ENCODE peak calls at places on chromosomes 3 and 15, in eight cellular contexts. N, E, I, Y, S, O, V and L are unnamed samples.

GRCh38 chr3:48623851-48624547 is 2.4 kb upstream of the TMEM89 start:
- DNase-seq in N (no peak), E (no peak), I (no peak), Y (no peak), S (no peak), O (no peak), V (no peak), L (no peak)

GRCh38 chr15:30903497-30904187 is at the start of gene FAN1:
- DNase-seq in N (peak), E (peak), I (peak), Y (peak), S (no peak), O (peak), V (peak), L (peak)

GRCh38 chr3:52880047-52880446 is 17.3 kb downstream of the STIMATE start:
- DNase-seq in N (no peak), E (no peak), I (no peak), Y (peak), S (no peak), O (no peak), V (no peak), L (no peak)

GRCh38 chr3:136547293-136547692 is 204.9 kb downstream of the STAG1 start:
- DNase-seq in N (no peak), E (no peak), I (no peak), Y (no peak), S (no peak), O (no peak), V (no peak), L (no peak)

GRCh38 chr3:134132961-134133360 is 103.2 kb upstream of the SLCO2A1 start:
- DNase-seq in N (no peak), E (no peak), I (no peak), Y (no peak), S (no peak), O (no peak), V (no peak), L (no peak)

GRCh38 chr3:194095464-194095863 is 40.5 kb upstream of the HES1 start:
- DNase-seq in N (no peak), E (no peak), I (no peak), Y (no peak), S (no peak), O (no peak), V (no peak), L (no peak)

GRCh38 chr3:63523100-63523499 is 129.4 kb upstream of the SNTN start:
- DNase-seq in N (no peak), E (no peak), I (no peak), Y (no peak), S (no peak), O (no peak), V (no peak), L (no peak)

GRCh38 chr3:64995857-64996564 is 308.2 kb upstream of the ADAMTS9 start:
- DNase-seq in N (no peak), E (peak), I (no peak), Y (no peak), S (no peak), O (no peak), V (no peak), L (no peak)

GRCh38 chr15:101185770-101186169 is 66.1 kb downstream of the CHSY1 start:
- DNase-seq in N (no peak), E (no peak), I (no peak), Y (peak), S (no peak), O (no peak), V (no peak), L (no peak)

GRCh38 chr3:193851941-193852674 is 259.1 kb downstream of the OPA1 start:
- DNase-seq in N (no peak), E (no peak), I (no peak), Y (no peak), S (no peak), O (no peak), V (no peak), L (no peak)

GRCh38 chr3:18008706-18009363 is 266.4 kb upstream of the TBC1D5 start:
- DNase-seq in N (no peak), E (no peak), I (no peak), Y (no peak), S (no peak), O (no peak), V (no peak), L (no peak)

GRCh38 chr3:158221426-158221825 is 111.5 kb downstream of the RSRC1 start:
- DNase-seq in N (no peak), E (no peak), I (no peak), Y (no peak), S (no peak), O (no peak), V (no peak), L (no peak)

GRCh38 chr3:71247221-71247947 is 336.1 kb downstream of the FOXP1 start:
- DNase-seq in N (peak), E (peak), I (no peak), Y (peak), S (peak), O (no peak), V (no peak), L (no peak)

GRCh38 chr3:124627501-124627908 is 102.7 kb upstream of the UMPS start:
- DNase-seq in N (peak), E (peak), I (no peak), Y (no peak), S (no peak), O (no peak), V (no peak), L (no peak)

GRCh38 chr3:27244374-27244773 is 124.8 kb downstream of the NEK10 start:
- DNase-seq in N (peak), E (no peak), I (no peak), Y (no peak), S (no peak), O (no peak), V (no peak), L (no peak)

GRCh38 chr15:58331562-58331902 is 100.3 kb upstream of the LIPC start:
- DNase-seq in N (peak), E (no peak), I (no peak), Y (no peak), S (no peak), O (no peak), V (no peak), L (no peak)

GRCh38 chr3:87076951-87077350 is 86.0 kb upstream of the VGLL3 start:
- DNase-seq in N (no peak), E (no peak), I (no peak), Y (no peak), S (no peak), O (no peak), V (no peak), L (no peak)

GRCh38 chr3:32241100-32241499 is 2.6 kb downstream of the CMTM8 start:
- DNase-seq in N (no peak), E (no peak), I (no peak), Y (no peak), S (no peak), O (no peak), V (no peak), L (no peak)

GRCh38 chr15:40303576-40303975 is 4.2 kb downstream of the PLCB2 start:
- DNase-seq in N (no peak), E (no peak), I (no peak), Y (no peak), S (no peak), O (no peak), V (no peak), L (no peak)